ENCODE peak calls at places on chromosomes 12 and 14, in seven cellular contexts. One of them, this sample, is unnamed.

GRCh38 chr14:68653108-68653507 is 139.8 kb downstream of the ZFP36L1 start:
- DNase-seq in psoas muscle: no peak
- DNase-seq in NCI-H774: no peak
- DNase-seq in amygdala: no peak
- DNase-seq in fibroblast of villous mesenchyme: no peak
- DNase-seq in stimulated activated effector memory CD8-positive, alpha-beta T cell treated with anti-CD3 and anti-CD28 coated beads, Interleukin-12 subunit alpha, Interleukin-12 subunit beta, amount 100 ng/mL, for 72 hours: no peak
- DNase-seq in adrenal gland: no peak
- DNase-seq in this sample: no peak

GRCh38 chr12:49057888-49058287 is 2.7 kb downstream of the KMT2D start:
- DNase-seq in psoas muscle: no peak
- DNase-seq in NCI-H774: no peak
- DNase-seq in amygdala: no peak
- DNase-seq in fibroblast of villous mesenchyme: no peak
- DNase-seq in stimulated activated effector memory CD8-positive, alpha-beta T cell treated with anti-CD3 and anti-CD28 coated beads, Interleukin-12 subunit alpha, Interleukin-12 subunit beta, amount 100 ng/mL, for 72 hours: no peak
- DNase-seq in adrenal gland: no peak
- DNase-seq in this sample: no peak

GRCh38 chr12:132347471-132347855 is 18.1 kb upstream of the GALNT9 start:
- DNase-seq in psoas muscle: no peak
- DNase-seq in NCI-H774: no peak
- DNase-seq in amygdala: no peak
- DNase-seq in fibroblast of villous mesenchyme: no peak
- DNase-seq in stimulated activated effector memory CD8-positive, alpha-beta T cell treated with anti-CD3 and anti-CD28 coated beads, Interleukin-12 subunit alpha, Interleukin-12 subunit beta, amount 100 ng/mL, for 72 hours: no peak
- DNase-seq in adrenal gland: no peak
- DNase-seq in this sample: no peak

GRCh38 chr14:35754671-35755070 is 54.4 kb downstream of the RALGAPA1 start:
- DNase-seq in psoas muscle: no peak
- DNase-seq in NCI-H774: no peak
- DNase-seq in amygdala: no peak
- DNase-seq in fibroblast of villous mesenchyme: no peak
- DNase-seq in stimulated activated effector memory CD8-positive, alpha-beta T cell treated with anti-CD3 and anti-CD28 coated beads, Interleukin-12 subunit alpha, Interleukin-12 subunit beta, amount 100 ng/mL, for 72 hours: no peak
- DNase-seq in adrenal gland: no peak
- DNase-seq in this sample: no peak

GRCh38 chr12:67647251-67647546 is 1.3 kb upstream of the DYRK2 start:
- DNase-seq in psoas muscle: no peak
- DNase-seq in NCI-H774: no peak
- DNase-seq in amygdala: no peak
- DNase-seq in fibroblast of villous mesenchyme: no peak
- DNase-seq in stimulated activated effector memory CD8-positive, alpha-beta T cell treated with anti-CD3 and anti-CD28 coated beads, Interleukin-12 subunit alpha, Interleukin-12 subunit beta, amount 100 ng/mL, for 72 hours: no peak
- DNase-seq in adrenal gland: no peak
- DNase-seq in this sample: no peak

GRCh38 chr12:52215587-52216031 is 17.4 kb upstream of the KRT7 start:
- DNase-seq in psoas muscle: no peak
- DNase-seq in NCI-H774: no peak
- DNase-seq in amygdala: no peak
- DNase-seq in fibroblast of villous mesenchyme: peak
- DNase-seq in stimulated activated effector memory CD8-positive, alpha-beta T cell treated with anti-CD3 and anti-CD28 coated beads, Interleukin-12 subunit alpha, Interleukin-12 subunit beta, amount 100 ng/mL, for 72 hours: no peak
- DNase-seq in adrenal gland: no peak
- DNase-seq in this sample: no peak

GRCh38 chr14:61585598-61586538 is 109.4 kb upstream of the HIF1A start:
- DNase-seq in psoas muscle: peak
- DNase-seq in NCI-H774: no peak
- DNase-seq in amygdala: peak
- DNase-seq in fibroblast of villous mesenchyme: peak
- DNase-seq in stimulated activated effector memory CD8-positive, alpha-beta T cell treated with anti-CD3 and anti-CD28 coated beads, Interleukin-12 subunit alpha, Interleukin-12 subunit beta, amount 100 ng/mL, for 72 hours: no peak
- DNase-seq in adrenal gland: peak
- DNase-seq in this sample: no peak

GRCh38 chr12:82708507-82708906 is 21.8 kb downstream of the TMTC2 start:
- DNase-seq in psoas muscle: no peak
- DNase-seq in NCI-H774: no peak
- DNase-seq in amygdala: peak
- DNase-seq in fibroblast of villous mesenchyme: no peak
- DNase-seq in stimulated activated effector memory CD8-positive, alpha-beta T cell treated with anti-CD3 and anti-CD28 coated beads, Interleukin-12 subunit alpha, Interleukin-12 subunit beta, amount 100 ng/mL, for 72 hours: no peak
- DNase-seq in adrenal gland: no peak
- DNase-seq in this sample: no peak

GRCh38 chr12:53173085-53173715 is 7.3 kb upstream of the ZNF740 start:
- DNase-seq in psoas muscle: no peak
- DNase-seq in NCI-H774: no peak
- DNase-seq in amygdala: no peak
- DNase-seq in fibroblast of villous mesenchyme: peak
- DNase-seq in stimulated activated effector memory CD8-positive, alpha-beta T cell treated with anti-CD3 and anti-CD28 coated beads, Interleukin-12 subunit alpha, Interleukin-12 subunit beta, amount 100 ng/mL, for 72 hours: no peak
- DNase-seq in adrenal gland: no peak
- DNase-seq in this sample: no peak

This sample was measured in HS-27A.